ENCODE peak calls at places on chromosomes 4 and X, in six cellular contexts. D, Y, K, E, Q and U are unnamed samples.

GRCh38 chr4:118175506-118175905 is 141.2 kb downstream of the NDST3 start:
- DNase-seq in Y (no peak), D (peak), K (no peak), Q (no peak), E (no peak), U (no peak)

GRCh38 chr4:164765096-164765495 is 11.2 kb downstream of the SMIM31 start:
- DNase-seq in D (no peak), Y (no peak), Q (no peak), K (no peak), E (no peak), U (no peak)

GRCh38 chr4:36280555-36280954 is 861 bp upstream of the DTHD1 start:
- DNase-seq in E (no peak), Y (peak), Q (no peak), D (peak), K (no peak), U (no peak)

GRCh38 chr4:17554568-17554967 is 22.4 kb upstream of the LAP3 start:
- DNase-seq in D (no peak), Q (no peak), K (no peak), E (no peak), Y (no peak), U (no peak)

GRCh38 chrX:71650333-71650969 is 16.9 kb upstream of the LOC101059915 start:
- DNase-seq in K (peak), E (no peak), Q (no peak), D (no peak), Y (no peak), U (no peak)

GRCh38 chrX:140526138-140526537 is 21.3 kb upstream of the SOX3 start:
- DNase-seq in K (no peak), D (no peak), Y (no peak), Q (no peak), E (no peak), U (no peak)

GRCh38 chr4:156193116-156193515 is 239.4 kb upstream of the CTSO start:
- DNase-seq in K (no peak), E (no peak), Y (no peak), Q (no peak), D (no peak), U (no peak)

GRCh38 chr4:140092094-140092820 is 61.7 kb downstream of the MAML3 start:
- DNase-seq in E (peak), K (no peak), D (peak), Q (no peak), Y (no peak), U (peak)

GRCh38 chr4:24730256-24731001 is 64.9 kb upstream of the SOD3 start:
- DNase-seq in Q (peak), K (no peak), Y (no peak), D (no peak), E (peak), U (peak)

GRCh38 chr4:155972098-155972497 is 18.4 kb upstream of the CTSO start:
- DNase-seq in K (peak), E (no peak), D (no peak), Q (no peak), Y (no peak), U (no peak)

GRCh38 chr4:181611033-181611711 is 632.0 kb upstream of the TENM3 start:
- DNase-seq in E (no peak), D (no peak), Y (no peak), Q (no peak), K (no peak), U (no peak)

GRCh38 chr4:77481856-77482255 is 123.8 kb upstream of the CXCL13 start:
- DNase-seq in E (no peak), K (no peak), D (peak), Q (no peak), Y (peak), U (no peak)

GRCh38 chr4:168167714-168168284 is 75.5 kb downstream of the ANXA10 start:
- DNase-seq in K (no peak), E (no peak), Y (no peak), D (no peak), Q (no peak), U (no peak)

GRCh38 chrX:151790421-151791160 is 56.0 kb downstream of the CNGA2 start:
- DNase-seq in Y (no peak), D (no peak), K (no peak), Q (no peak), E (no peak), U (no peak)

GRCh38 chr4:134328741-134329140 is 127.2 kb upstream of the PABPC4L start:
- DNase-seq in K (no peak), E (no peak), Q (no peak), D (no peak), Y (no peak), U (no peak)

GRCh38 chrX:39513836-39514235 is 583.9 kb downstream of the BCOR start:
- DNase-seq in D (no peak), K (no peak), Y (no peak), Q (no peak), E (no peak), U (no peak)

GRCh38 chr4:2482693-2483092 is 13.8 kb downstream of the RNF4 start:
- DNase-seq in D (no peak), Y (no peak), E (peak), K (peak), Q (no peak), U (peak)

GRCh38 chrX:19565605-19566004 is 50.3 kb upstream of the MAP3K15 start:
- DNase-seq in Q (no peak), K (no peak), Y (no peak), D (no peak), E (no peak), U (no peak)

GRCh38 chr4:153448003-153448731 is 18.0 kb upstream of the TMEM131L start:
- DNase-seq in K (no peak), D (no peak), Q (no peak), E (no peak), Y (peak), U (no peak)

GRCh38 chr4:108533245-108533844 is 87.0 kb upstream of the RPL34 start:
- DNase-seq in D (no peak), E (no peak), Y (no peak), Q (no peak), K (no peak), U (no peak)

GRCh38 chr4:89836031-89836777 is 757 bp downstream of the SNCA start:
- DNase-seq in E (no peak), Y (peak), D (peak), Q (no peak), K (no peak), U (no peak)

GRCh38 chr4:5322321-5322720 is 271.0 kb downstream of the STK32B start:
- DNase-seq in Y (no peak), K (no peak), E (no peak), D (no peak), Q (no peak), U (no peak)

GRCh38 chr4:55157559-55158277 is 32.3 kb upstream of the KDR start:
- DNase-seq in Q (no peak), Y (no peak), D (no peak), K (peak), E (no peak), U (peak)

GRCh38 chrX:144275403-144275802 is 391.5 kb downstream of the UBE2NL start:
- DNase-seq in Q (no peak), Y (no peak), K (no peak), D (peak), E (no peak), U (no peak)

GRCh38 chr4:125316391-125316780 is 1.6 kb downstream of the FAT4 start:
- DNase-seq in Q (peak), Y (no peak), D (no peak), K (no peak), E (peak), U (peak)

GRCh38 chr4:186725422-186726149 is 1.9 kb upstream of the FAT1 start:
- DNase-seq in Q (no peak), K (no peak), E (peak), D (peak), Y (peak), U (peak)

GRCh38 chr4:151276787-151277557 is at the start of gene PRSS48:
- DNase-seq in D (peak), Q (peak), Y (peak), K (peak), E (peak), U (peak)

GRCh38 chr4:80393246-80393969 is 57.9 kb downstream of the CFAP299 start:
- DNase-seq in Y (peak), Q (no peak), K (no peak), E (no peak), D (peak), U (no peak)

GRCh38 chr4:149841686-149842085 is 26.0 kb upstream of the IQCM start:
- DNase-seq in K (no peak), Y (no peak), Q (no peak), E (no peak), D (no peak), U (no peak)

GRCh38 chr4:171340282-171340681 is 472.9 kb upstream of the GALNTL6 start:
- DNase-seq in E (no peak), D (no peak), Q (no peak), K (no peak), Y (no peak), U (no peak)

GRCh38 chrX:9988762-9989161 is 21.6 kb downstream of the CLDN34 start:
- DNase-seq in E (no peak), K (peak), Y (no peak), D (no peak), Q (no peak), U (no peak)

GRCh38 chr4:127239902-127240575 is 392.7 kb upstream of the INTU start:
- DNase-seq in D (no peak), K (no peak), Y (no peak), Q (no peak), E (no peak), U (no peak)

GRCh38 chrX:130085551-130085986 is 24.7 kb downstream of the ELF4 start:
- DNase-seq in Q (no peak), E (no peak), Y (no peak), K (no peak), D (no peak), U (no peak)

GRCh38 chr4:48031802-48032525 is 15.4 kb downstream of the NIPAL1 start:
- DNase-seq in K (no peak), E (peak), D (no peak), Q (no peak), Y (no peak), U (no peak)

DNA sequence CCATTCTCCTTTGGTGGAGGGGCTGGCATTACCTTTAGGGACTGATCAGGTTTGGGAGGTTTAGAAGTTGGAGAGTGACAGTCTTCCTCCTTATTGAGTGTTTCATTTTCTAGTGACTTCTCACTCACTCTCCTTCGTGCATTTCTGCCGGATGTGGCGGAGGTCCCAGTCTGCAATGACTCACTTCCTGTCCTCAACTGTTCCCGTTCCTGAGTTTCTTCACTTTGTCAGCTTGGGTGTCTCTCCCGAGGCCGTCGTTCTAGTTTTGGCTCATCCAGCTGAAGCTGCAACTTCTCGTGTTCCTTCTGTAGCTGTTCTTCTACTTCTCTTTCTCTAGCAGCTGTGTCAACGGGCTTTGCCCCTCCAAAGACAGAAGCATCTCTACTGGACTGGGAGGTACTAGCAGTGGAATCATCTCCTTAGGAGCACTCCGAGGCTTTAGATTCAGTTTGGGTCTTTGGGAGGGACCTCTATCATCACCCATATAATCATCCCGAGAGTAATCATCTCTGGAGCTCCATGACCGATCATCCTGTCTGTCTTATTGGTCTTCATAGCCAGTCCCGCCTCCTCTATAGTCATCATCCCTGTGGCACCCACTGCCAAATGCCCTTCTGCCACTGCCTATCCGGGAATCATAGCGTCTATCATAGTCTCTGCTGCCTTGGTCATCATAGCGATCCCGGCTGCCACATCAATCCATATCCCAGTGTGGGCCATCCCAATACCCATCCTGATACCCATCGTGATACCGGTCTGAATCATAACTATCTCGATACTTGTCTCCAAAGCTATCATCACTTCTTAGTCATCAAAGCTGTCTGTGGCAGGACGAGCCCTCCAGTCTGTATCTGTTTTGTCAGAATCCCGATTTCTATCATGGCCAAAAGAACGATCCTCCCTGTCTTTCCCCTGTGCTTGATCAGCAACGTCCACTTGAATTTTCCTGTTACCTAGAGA is 35.3 kb upstream of the VSIG4 start:
- DNase-seq in Q (no peak), D (no peak), K (no peak), Y (no peak), E (peak), U (peak)
- H3K27ac ChIP-seq in Q (no peak), D (no peak), K (no peak), Y (no peak), E (no peak), U (peak)

GRCh38 chrX:56727531-56727930 is 1.5 kb upstream of the NBDY start:
- DNase-seq in E (no peak), Y (no peak), D (no peak), K (no peak), Q (no peak), U (no peak)
- H3K27ac ChIP-seq in E (no peak), Y (no peak), D (no peak), K (no peak), Q (no peak), U (no peak)

GRCh38 chr4:177118596-177118995 is 191.1 kb upstream of the NEIL3 start:
- DNase-seq in Q (no peak), K (no peak), E (peak), D (peak), Y (peak), U (peak)
- H3K27ac ChIP-seq in Q (no peak), K (no peak), E (no peak), D (no peak), Y (no peak), U (no peak)

GRCh38 chrX:789096-789495 is 158.5 kb downstream of the SHOX start:
- DNase-seq in Q (no peak), Y (no peak), K (no peak), E (no peak), D (no peak), U (no peak)

GRCh38 chrX:793216-793770 is 162.7 kb downstream of the SHOX start:
- DNase-seq in Y (no peak), E (no peak), K (no peak), D (no peak), Q (no peak), U (no peak)

GRCh38 chrX:791479-792034 is 161.0 kb downstream of the SHOX start:
- DNase-seq in K (no peak), Q (no peak), Y (no peak), E (no peak), D (no peak), U (no peak)

GRCh38 chrX:790031-790430 is 159.4 kb downstream of the SHOX start:
- DNase-seq in K (no peak), D (no peak), Q (no peak), E (no peak), Y (no peak), U (no peak)

GRCh38 chrX:790780-791360 is 160.3 kb downstream of the SHOX start:
- DNase-seq in Y (no peak), E (no peak), Q (no peak), K (no peak), D (no peak), U (no peak)
- H3K27ac ChIP-seq in Y (no peak), E (no peak), Q (no peak), K (no peak), D (no peak), U (no peak)

GRCh38 chr4:100631281-100631968 is 113.6 kb upstream of the EMCN start:
- DNase-seq in Y (peak), D (peak), Q (no peak), K (no peak), E (no peak), U (no peak)

GRCh38 chr4:100633269-100633668 is 115.4 kb upstream of the EMCN start:
- DNase-seq in K (no peak), Q (no peak), E (no peak), D (no peak), Y (no peak), U (no peak)

GRCh38 chr4:100635899-100636298 is 118.1 kb upstream of the EMCN start:
- DNase-seq in E (no peak), K (no peak), D (peak), Y (peak), Q (no peak), U (no peak)

GRCh38 chr4:100632163-100632562 is 114.3 kb upstream of the EMCN start:
- DNase-seq in K (no peak), D (no peak), Q (no peak), Y (no peak), E (no peak), U (no peak)

DNA sequence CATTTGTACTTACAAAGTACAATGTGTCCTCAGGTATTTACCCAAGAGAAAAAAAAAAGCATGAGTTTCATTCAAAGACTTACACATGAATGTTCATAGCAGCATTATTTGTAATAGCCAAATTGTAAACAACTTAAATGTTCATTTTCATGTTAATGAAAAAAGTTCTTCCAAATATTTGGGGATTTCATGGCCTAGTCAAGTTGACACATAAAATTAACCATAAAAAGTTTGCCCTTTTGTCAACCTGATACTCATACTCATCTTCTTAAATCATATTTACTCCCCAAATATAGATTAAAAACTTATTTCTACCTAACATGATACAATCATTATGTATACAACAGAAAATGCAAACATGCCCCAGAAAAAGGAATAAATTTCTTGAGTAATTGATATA is 112.5 kb upstream of the EMCN start:
- DNase-seq in Y (no peak), D (no peak), E (no peak), Q (no peak), K (no peak), U (no peak)
- H3K27ac ChIP-seq in Y (no peak), D (no peak), E (no peak), Q (no peak), K (no peak), U (no peak)

DNA sequence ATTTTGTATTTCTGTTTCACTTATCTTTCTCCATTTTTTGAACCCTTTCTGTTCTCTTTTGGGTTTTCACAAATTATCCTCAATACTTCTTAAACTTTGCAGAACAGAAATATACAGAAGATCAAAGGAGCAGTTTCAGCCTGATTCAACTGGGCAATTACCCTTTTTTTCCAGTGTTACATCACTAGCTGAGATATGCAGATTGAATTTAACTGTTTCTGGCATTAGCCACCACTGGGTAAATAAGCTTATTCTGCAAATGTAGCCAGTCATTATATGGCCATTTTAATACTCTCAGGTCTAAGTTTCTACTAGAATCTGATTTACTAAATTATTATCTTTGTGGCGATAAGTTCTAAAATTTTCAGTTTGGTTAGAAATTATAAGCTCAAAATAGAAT is 66.9 kb upstream of the GRID2 start:
- DNase-seq in E (no peak), Y (peak), Q (no peak), K (no peak), D (peak), U (no peak)
- H3K27ac ChIP-seq in E (no peak), Y (no peak), Q (no peak), K (no peak), D (no peak), U (no peak)

GRCh38 chr4:109730294-109731051 is 603 bp upstream of the PLA2G12A start:
- DNase-seq in E (peak), K (no peak), D (peak), Y (peak), Q (peak), U (peak)

GRCh38 chr4:109729563-109730293 is at the start of gene PLA2G12A:
- DNase-seq in K (peak), Y (peak), Q (peak), D (peak), E (peak), U (peak)

GRCh38 chr4:109733728-109734127 is 3.9 kb upstream of the PLA2G12A start:
- DNase-seq in Q (no peak), E (no peak), K (no peak), D (no peak), Y (no peak), U (no peak)

GRCh38 chr4:109728385-109728784 is 1.5 kb downstream of the PLA2G12A start:
- DNase-seq in D (no peak), E (no peak), Q (no peak), K (no peak), Y (peak), U (no peak)

GRCh38 chr4:109729155-109729562 is 711 bp downstream of the PLA2G12A start:
- DNase-seq in E (no peak), Q (no peak), K (peak), D (peak), Y (no peak), U (no peak)
- H3K27ac ChIP-seq in E (no peak), Q (no peak), K (no peak), D (peak), Y (peak), U (peak)

DNA sequence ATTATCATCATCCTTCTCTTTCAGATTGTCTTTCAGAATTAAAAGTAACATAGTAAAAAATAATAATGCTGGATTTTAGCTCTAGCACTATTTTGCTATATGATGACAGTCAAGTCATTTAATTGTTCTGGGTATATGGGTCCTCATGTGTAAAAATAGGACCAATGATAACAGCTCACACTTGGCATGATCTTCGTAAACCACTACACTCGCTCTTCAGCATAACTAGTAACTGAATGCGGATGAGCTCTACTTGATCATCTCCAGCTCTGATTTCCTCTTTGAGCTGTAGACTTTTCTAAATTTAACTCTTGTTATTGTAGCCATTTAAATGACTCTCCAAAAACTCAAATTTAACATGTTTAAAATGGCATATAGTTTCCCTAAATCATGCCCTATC is 831.8 kb upstream of the HS3ST1 start:
- DNase-seq in Q (no peak), K (no peak), Y (no peak), D (no peak), E (no peak), U (no peak)
- H3K27ac ChIP-seq in Q (no peak), K (no peak), Y (no peak), D (no peak), E (no peak), U (no peak)

DNA sequence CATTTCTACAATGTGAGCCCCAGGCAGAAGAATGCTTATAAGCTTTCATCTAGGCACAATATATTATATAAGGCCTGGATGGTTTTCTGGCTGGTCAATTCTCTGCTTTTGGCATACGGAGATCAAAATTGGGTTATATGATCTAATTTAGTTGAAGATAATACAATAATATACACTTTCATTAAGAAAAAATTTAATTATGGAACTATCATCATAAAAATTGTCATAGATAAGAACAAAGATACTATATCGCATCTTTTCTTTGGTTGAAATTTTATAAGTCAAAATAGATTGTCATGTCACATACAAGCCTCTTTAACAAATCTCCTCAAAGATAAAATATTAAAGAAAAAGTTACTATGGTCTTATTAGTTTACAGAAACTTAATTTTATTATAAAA is 17.1 kb downstream of the DMD start:
- DNase-seq in Y (no peak), K (no peak), E (no peak), Q (no peak), D (no peak), U (no peak)
- H3K27ac ChIP-seq in Y (no peak), K (no peak), E (no peak), Q (no peak), D (no peak), U (no peak)